ENCODE peak calls at places on chromosomes 4 and X, in six cellular contexts. M is mesendoderm, W is GM20000, Y is immature natural killer cell, L is NCI-H1694 treated with DMSO at 0.1 percent for 48 hours, K is heart right ventricle. B is an unnamed sample.

GRCh38 chrX:122218666-122219065 is 965.4 kb upstream of the GRIA3 start:
- DNase-seq in M (no peak), W (no peak), Y (no peak), L (no peak), K (no peak), B (no peak)

GRCh38 chr4:166153539-166153938 is 280.5 kb downstream of the TLL1 start:
- DNase-seq in M (no peak), W (no peak), Y (no peak), L (no peak), K (no peak), B (no peak)

GRCh38 chr4:33133723-33134122 is 2413.6 kb downstream of the PCDH7 start:
- DNase-seq in M (peak), W (no peak), Y (no peak), L (no peak), K (no peak), B (no peak)

GRCh38 chr4:183398298-183399129 is 45.9 kb upstream of the CDKN2AIP start:
- DNase-seq in M (peak), W (peak), Y (peak), L (peak), K (peak), B (peak)

GRCh38 chr4:94678896-94679295 is 78.9 kb upstream of the BMPR1B start:
- DNase-seq in M (no peak), W (no peak), Y (no peak), L (no peak), K (no peak), B (no peak)

GRCh38 chrX:123731258-123731986 is 1.4 kb downstream of the THOC2 start:
- DNase-seq in M (peak), W (peak), Y (no peak), L (no peak), K (no peak), B (peak)

GRCh38 chr4:139188648-139189416 is 11.8 kb upstream of the ELF2 start:
- DNase-seq in M (peak), W (no peak), Y (no peak), L (no peak), K (no peak), B (no peak)

GRCh38 chrX:127879585-127879984 is 172.6 kb downstream of the ACTRT1 start:
- DNase-seq in M (no peak), W (no peak), Y (no peak), L (no peak), K (no peak), B (no peak)

GRCh38 chr4:113893546-113893945 is 85.9 kb downstream of the ARSJ start:
- DNase-seq in M (no peak), W (no peak), Y (no peak), L (no peak), K (no peak), B (no peak)

GRCh38 chrX:119190251-119190651 is 45.8 kb upstream of the PGRMC1 start:
- DNase-seq in M (no peak), W (no peak), Y (no peak), L (no peak), K (peak), B (no peak)

GRCh38 chrX:47078129-47079043 is at the start of gene RGN:
- DNase-seq in M (peak), W (no peak), Y (no peak), L (no peak), K (no peak), B (no peak)

GRCh38 chrX:74656079-74656745 is 41.8 kb upstream of the RLIM start:
- DNase-seq in M (peak), W (no peak), Y (no peak), L (no peak), K (no peak), B (no peak)

GRCh38 chr4:140893939-140894338 is 137.8 kb upstream of the TBC1D9 start:
- DNase-seq in M (no peak), W (no peak), Y (no peak), L (no peak), K (no peak), B (no peak)

GRCh38 chr4:42654606-42655005 is 2.3 kb downstream of the ATP8A1 start:
- DNase-seq in M (peak), W (peak), Y (no peak), L (no peak), K (no peak), B (peak)

GRCh38 chrX:10900585-10901289 is 210.4 kb upstream of the HCCS start:
- DNase-seq in M (peak), W (no peak), Y (no peak), L (no peak), K (no peak), B (no peak)

GRCh38 chr4:174696657-174697056 is 132.4 kb downstream of the GLRA3 start:
- DNase-seq in M (no peak), W (no peak), Y (no peak), L (no peak), K (no peak), B (no peak)

GRCh38 chrX:53476371-53476770 is 42.2 kb upstream of the HSD17B10 start:
- DNase-seq in M (no peak), W (no peak), Y (no peak), L (no peak), K (no peak), B (no peak)

GRCh38 chrX:20026278-20026677 is 35.4 kb upstream of the BCLAF3 start:
- DNase-seq in M (peak), W (no peak), Y (no peak), L (no peak), K (no peak), B (no peak)

GRCh38 chr4:121034010-121034409 is 38.3 kb downstream of the NDNF start:
- DNase-seq in M (no peak), W (no peak), Y (no peak), L (no peak), K (no peak), B (no peak)

GRCh38 chrX:103845165-103845653 is 13.2 kb upstream of the RAB9B start:
- DNase-seq in M (peak), W (peak), Y (peak), L (peak), K (peak), B (no peak)

GRCh38 chrX:153495903-153496629 is 1.3 kb downstream of the BGN start:
- DNase-seq in M (no peak), W (no peak), Y (no peak), L (no peak), K (no peak), B (no peak)

GRCh38 chrX:120147537-120147936 is 10.9 kb upstream of the RHOXF2 start:
- DNase-seq in M (peak), W (no peak), Y (no peak), L (no peak), K (no peak), B (no peak)

GRCh38 chr4:3226467-3226866 is 22.5 kb upstream of the MSANTD1 start:
- DNase-seq in M (no peak), W (no peak), Y (no peak), L (no peak), K (no peak), B (peak)